ENCODE peak calls at places on chromosomes 4 and X, in five cellular contexts. Q is OCI-LY7, M is tibial nerve, L is neural progenitor cell, V is RWPE2. U is an unnamed sample. For H3K4me1, the result is how much of the 10 kb centered on the place peaks cover.

GRCh38 chrX:110414679-110415439 is 56.2 kb downstream of the RTL9 start:
- DNase-seq in Q (no peak), M (no peak), L (no peak), V (no peak), U (no peak)

GRCh38 chr4:123291329-123291728 is 105.3 kb upstream of the SPRY1 start:
- DNase-seq in Q (no peak), M (no peak), L (no peak), V (no peak), U (no peak)

GRCh38 chr4:102734591-102735385 is 26.0 kb downstream of the MANBA start:
- DNase-seq in Q (peak), M (no peak), L (no peak), V (no peak), U (no peak)

GRCh38 chrX:21847342-21847741 is 7.9 kb downstream of the MBTPS2 start:
- DNase-seq in Q (no peak), M (no peak), L (no peak), V (no peak), U (no peak)

GRCh38 chr4:184053476-184053875 is 148.4 kb downstream of the STOX2 start:
- DNase-seq in Q (no peak), M (no peak), L (no peak), V (no peak), U (no peak)

GRCh38 chrX:136497556-136498048 is at the start of gene HTATSF1:
- DNase-seq in Q (no peak), M (no peak), L (peak), V (no peak), U (no peak)

GRCh38 chrX:120753413-120754251 is 122.0 kb downstream of the CT47B1 start:
- DNase-seq in Q (peak), M (no peak), L (no peak), V (no peak), U (no peak)

GRCh38 chrX:19785647-19786046 is 101.8 kb downstream of the SH3KBP1 start:
- DNase-seq in Q (no peak), M (no peak), L (no peak), V (no peak), U (no peak)

GRCh38 chrX:84047339-84047738 is 140.7 kb downstream of the RPS6KA6 start:
- DNase-seq in Q (no peak), M (no peak), L (no peak), V (peak), U (no peak)

GRCh38 chr4:41748074-41748787 is at the start of gene PHOX2B:
- DNase-seq in Q (no peak), M (no peak), L (peak), V (no peak), U (no peak)

GRCh38 chr4:118004088-118004487 is 30.2 kb upstream of the NDST3 start:
- DNase-seq in Q (no peak), M (no peak), L (no peak), V (no peak), U (no peak)

GRCh38 chr4:85747871-85748491 is 273.0 kb downstream of the ARHGAP24 start:
- DNase-seq in Q (peak), M (peak), L (peak), V (no peak), U (peak)

GRCh38 chr4:112859456-112860184 is 189.8 kb upstream of the ANK2 start:
- DNase-seq in Q (no peak), M (no peak), L (no peak), V (no peak), U (no peak)

GRCh38 chrX:37361596-37361995 is 12.4 kb downstream of the PRRG1 start:
- DNase-seq in Q (no peak), M (no peak), L (no peak), V (no peak), U (no peak)

GRCh38 chr4:88107406-88108107 is 50.9 kb downstream of the ABCG2 start:
- DNase-seq in Q (no peak), M (no peak), L (no peak), V (no peak), U (no peak)

GRCh38 chrX:103565752-103566151 is 19.6 kb upstream of the TCEAL4 start:
- DNase-seq in Q (no peak), M (no peak), L (no peak), V (no peak), U (no peak)

GRCh38 chr4:98672583-98673281 is 14.3 kb upstream of the TSPAN5 start:
- DNase-seq in Q (no peak), M (no peak), L (no peak), V (no peak), U (no peak)

GRCh38 chr4:7310441-7310840 is 118.1 kb downstream of the SORCS2 start:
- DNase-seq in Q (no peak), M (no peak), L (no peak), V (no peak), U (peak)

GRCh38 chr4:99856166-99856565 is 38.1 kb downstream of the LAMTOR3 start:
- DNase-seq in Q (no peak), M (no peak), L (no peak), V (no peak), U (no peak)

GRCh38 chr4:110959041-110959643 is 336.3 kb upstream of the PITX2 start:
- DNase-seq in Q (peak), M (no peak), L (no peak), V (no peak), U (no peak)

GRCh38 chr4:13704761-13705160 is 77.2 kb upstream of the BOD1L1 start:
- DNase-seq in Q (no peak), M (no peak), L (no peak), V (no peak), U (no peak)

GRCh38 chr4:177155454-177155853 is 154.2 kb upstream of the NEIL3 start:
- DNase-seq in Q (no peak), M (no peak), L (peak), V (no peak), U (no peak)

DNA sequence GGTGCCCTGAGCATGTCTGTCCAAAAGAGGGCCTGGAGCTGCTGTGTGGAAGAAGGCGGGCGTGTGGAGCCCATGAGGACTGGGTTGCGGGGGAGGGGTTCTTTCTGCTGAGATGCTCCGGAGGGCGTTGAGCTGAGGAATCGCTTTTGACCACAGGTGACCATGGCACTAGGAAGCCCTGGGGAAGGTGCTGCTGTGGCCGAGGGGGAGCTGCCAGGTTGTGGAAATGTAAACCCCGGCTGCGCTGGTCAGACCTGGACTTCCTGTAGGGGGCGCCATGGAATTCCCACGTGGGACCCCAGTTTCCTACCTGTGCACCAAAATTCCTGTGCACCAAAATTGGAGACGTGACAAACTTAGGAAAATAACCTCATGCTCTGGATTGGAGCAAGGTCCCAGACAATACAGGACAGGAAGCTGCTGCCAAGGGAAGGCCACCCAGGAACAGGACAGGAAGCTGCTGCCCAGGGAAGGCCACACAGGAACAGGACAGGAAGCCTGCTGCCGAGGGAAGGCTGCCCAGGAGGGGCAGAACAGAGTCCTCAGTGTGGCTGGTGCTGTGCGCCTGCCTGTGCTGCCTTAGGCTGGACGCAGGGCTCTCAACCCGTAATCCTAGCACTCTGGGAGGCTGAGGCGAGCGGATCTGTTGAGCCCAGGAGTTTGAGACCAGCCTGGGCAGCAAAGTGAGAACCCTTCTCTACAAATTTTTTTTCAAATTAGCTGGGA is 28.4 kb upstream of the UVSSA start:
- DNase-seq in Q (no peak), M (no peak), L (peak), V (peak), U (no peak)
- TF ChIP-seq CTCF in Q (peak), M (no peak), L (peak), V (peak), U (peak)

GRCh38 chr4:77849278-77849965 is 13.2 kb upstream of the MRPL1 start:
- DNase-seq in Q (no peak), M (no peak), L (no peak), V (no peak), U (no peak)
- H3K4me1 ChIP-seq in Q (under half), M (under half), L (under half), V (under half), U (under half)

GRCh38 chr4:69322055-69322454 is 41.8 kb downstream of the UGT2B28 start:
- DNase-seq in Q (no peak), M (no peak), L (no peak), V (no peak), U (no peak)

GRCh38 chr4:69321153-69321729 is 41.0 kb downstream of the UGT2B28 start:
- DNase-seq in Q (no peak), M (no peak), L (no peak), V (no peak), U (no peak)

GRCh38 chr4:69323284-69323683 is 43.0 kb downstream of the UGT2B28 start:
- DNase-seq in Q (no peak), M (no peak), L (no peak), V (no peak), U (no peak)
- TF ChIP-seq CTCF in Q (no peak), M (no peak), L (no peak), V (no peak), U (no peak)

DNA sequence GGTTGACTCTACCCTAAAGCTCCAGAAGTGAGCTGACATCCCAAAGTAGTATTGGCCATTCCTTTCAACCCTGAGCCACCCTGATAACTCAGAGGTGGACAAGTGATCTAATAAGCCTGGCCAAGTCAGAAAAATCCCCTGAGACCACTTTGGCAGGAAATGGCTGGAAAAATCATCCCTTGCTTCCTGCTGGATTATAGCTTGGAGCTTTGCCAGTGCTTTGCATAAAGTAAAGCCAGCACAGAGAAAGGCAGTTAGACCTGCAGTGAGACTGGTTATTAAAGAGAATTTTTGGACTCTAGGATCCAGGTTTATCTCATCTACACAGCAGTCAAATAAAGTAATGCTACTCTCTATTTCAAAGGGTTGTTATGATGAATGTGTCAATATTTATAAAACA is 6.4 kb downstream of the CXCL3 start:
- DNase-seq in Q (no peak), M (no peak), L (no peak), V (no peak), U (no peak)
- H3K4me1 ChIP-seq in Q (under half), M (under half), L (under half), V (under half), U (under half)

U was measured in testis.